ENCODE peak calls at places on chromosomes 2 and 18, in five cellular contexts. One of them, this sample, is unnamed.
A peak's percentile ranks its signal among the peaks of the same experiment; 100 is the strongest.

GRCh38 chr18:47285456-47285855 is 34.0 kb upstream of the SKOR2 start:
- DNase-seq in pancreas: no peak
- DNase-seq in GM23338: no peak
- DNase-seq in cardiac fibroblast: no peak
- DNase-seq in upper lobe of left lung: no peak
- DNase-seq in this sample: no peak

GRCh38 chr18:46320928-46321855 is 217.0 kb downstream of the HAUS1 start:
- DNase-seq in pancreas: no peak
- DNase-seq in GM23338: no peak
- DNase-seq in cardiac fibroblast: peak; percentile 35
- DNase-seq in upper lobe of left lung: no peak
- DNase-seq in this sample: no peak

GRCh38 chr2:8306530-8307351 is 375.1 kb upstream of the ID2 start:
- DNase-seq in pancreas: no peak
- DNase-seq in GM23338: no peak
- DNase-seq in cardiac fibroblast: peak; percentile 14
- DNase-seq in upper lobe of left lung: no peak
- DNase-seq in this sample: no peak

GRCh38 chr2:176270100-176270750 is 983 bp downstream of the MTX2 start:
- DNase-seq in pancreas: no peak
- DNase-seq in GM23338: no peak
- DNase-seq in cardiac fibroblast: no peak
- DNase-seq in upper lobe of left lung: peak; percentile 54
- DNase-seq in this sample: no peak

GRCh38 chr2:14543284-14543683 is 89.2 kb upstream of the LRATD1 start:
- DNase-seq in pancreas: peak; percentile 16
- DNase-seq in GM23338: no peak
- DNase-seq in cardiac fibroblast: no peak
- DNase-seq in upper lobe of left lung: no peak
- DNase-seq in this sample: peak; percentile 49

GRCh38 chr2:61793389-61793836 is 60.4 kb downstream of the FAM161A start:
- DNase-seq in pancreas: peak; percentile 54
- DNase-seq in GM23338: peak; percentile 95
- DNase-seq in cardiac fibroblast: peak; percentile 62
- DNase-seq in upper lobe of left lung: peak; percentile 71
- DNase-seq in this sample: peak; percentile 76

GRCh38 chr2:129233751-129234406 is 745.6 kb upstream of the RAB6C start:
- DNase-seq in pancreas: peak; percentile 10
- DNase-seq in GM23338: peak; percentile 27
- DNase-seq in cardiac fibroblast: peak; percentile 58
- DNase-seq in upper lobe of left lung: no peak
- DNase-seq in this sample: no peak

GRCh38 chr2:172753610-172754009 is 18.0 kb downstream of the RAPGEF4 start:
- DNase-seq in pancreas: no peak
- DNase-seq in GM23338: no peak
- DNase-seq in cardiac fibroblast: no peak
- DNase-seq in upper lobe of left lung: no peak
- DNase-seq in this sample: no peak

GRCh38 chr2:66585616-66586015 is 150.7 kb downstream of the MEIS1 start:
- DNase-seq in pancreas: peak; percentile 68
- DNase-seq in GM23338: no peak
- DNase-seq in cardiac fibroblast: no peak
- DNase-seq in upper lobe of left lung: no peak
- DNase-seq in this sample: no peak

GRCh38 chr2:158923180-158923594 is 45.3 kb upstream of the TANC1 start:
- DNase-seq in pancreas: no peak
- DNase-seq in GM23338: peak; percentile 23
- DNase-seq in cardiac fibroblast: peak; percentile 45
- DNase-seq in upper lobe of left lung: no peak
- DNase-seq in this sample: no peak

GRCh38 chr2:69966496-69966895 is 5.1 kb upstream of the ASPRV1 start:
- DNase-seq in pancreas: no peak
- DNase-seq in GM23338: no peak
- DNase-seq in cardiac fibroblast: peak; percentile 24
- DNase-seq in upper lobe of left lung: no peak
- DNase-seq in this sample: no peak

GRCh38 chr18:53610957-53611356 is 613.5 kb downstream of the MBD2 start:
- DNase-seq in pancreas: no peak
- DNase-seq in GM23338: no peak
- DNase-seq in cardiac fibroblast: no peak
- DNase-seq in upper lobe of left lung: no peak
- DNase-seq in this sample: no peak

GRCh38 chr2:230723363-230723762 is 10.7 kb downstream of the CAB39 start:
- DNase-seq in pancreas: no peak
- DNase-seq in GM23338: no peak
- DNase-seq in cardiac fibroblast: no peak
- DNase-seq in upper lobe of left lung: no peak
- DNase-seq in this sample: no peak

GRCh38 chr18:51108330-51108729 is 78.3 kb downstream of the SMAD4 start:
- DNase-seq in pancreas: no peak
- DNase-seq in GM23338: no peak
- DNase-seq in cardiac fibroblast: no peak
- DNase-seq in upper lobe of left lung: no peak
- DNase-seq in this sample: no peak

GRCh38 chr2:190405995-190406394 is 2.2 kb upstream of the MFSD6 start:
- DNase-seq in pancreas: no peak
- DNase-seq in GM23338: no peak
- DNase-seq in cardiac fibroblast: no peak
- DNase-seq in upper lobe of left lung: no peak
- DNase-seq in this sample: no peak

GRCh38 chr2:187693923-187694322 is 139.7 kb upstream of the TFPI start:
- DNase-seq in pancreas: no peak
- DNase-seq in GM23338: no peak
- DNase-seq in cardiac fibroblast: no peak
- DNase-seq in upper lobe of left lung: no peak
- DNase-seq in this sample: no peak

GRCh38 chr18:23827681-23828080 is 138.4 kb downstream of the LAMA3 start:
- DNase-seq in pancreas: no peak
- DNase-seq in GM23338: no peak
- DNase-seq in cardiac fibroblast: no peak
- DNase-seq in upper lobe of left lung: no peak
- DNase-seq in this sample: no peak

GRCh38 chr2:101723366-101724112 is 26.0 kb downstream of the MAP4K4 start:
- DNase-seq in pancreas: no peak
- DNase-seq in GM23338: no peak
- DNase-seq in cardiac fibroblast: no peak
- DNase-seq in upper lobe of left lung: no peak
- DNase-seq in this sample: no peak

GRCh38 chr2:69208023-69208595 is 178.9 kb downstream of the GFPT1 start:
- DNase-seq in pancreas: no peak
- DNase-seq in GM23338: no peak
- DNase-seq in cardiac fibroblast: no peak
- DNase-seq in upper lobe of left lung: no peak
- DNase-seq in this sample: no peak

GRCh38 chr2:9771481-9772017 is 71.7 kb upstream of the TAF1B start:
- DNase-seq in pancreas: no peak
- DNase-seq in GM23338: peak; percentile 58
- DNase-seq in cardiac fibroblast: peak; percentile 85
- DNase-seq in upper lobe of left lung: peak; percentile 67
- DNase-seq in this sample: no peak

GRCh38 chr2:159879061-159879604 is 81.1 kb upstream of the CD302 start:
- DNase-seq in pancreas: no peak
- DNase-seq in GM23338: no peak
- DNase-seq in cardiac fibroblast: peak; percentile 56
- DNase-seq in upper lobe of left lung: no peak
- DNase-seq in this sample: no peak

GRCh38 chr2:219059725-219060682 is 717 bp downstream of the IHH start:
- DNase-seq in pancreas: no peak
- DNase-seq in GM23338: peak; percentile 54
- DNase-seq in cardiac fibroblast: no peak
- DNase-seq in upper lobe of left lung: peak; percentile 84
- DNase-seq in this sample: peak; percentile 51

GRCh38 chr18:45014047-45014501 is 333.4 kb downstream of the SETBP1 start:
- DNase-seq in pancreas: peak; percentile 26
- DNase-seq in GM23338: peak; percentile 47
- DNase-seq in cardiac fibroblast: peak; percentile 93
- DNase-seq in upper lobe of left lung: no peak
- DNase-seq in this sample: no peak

GRCh38 chr18:46167971-46168370 is 63.8 kb downstream of the HAUS1 start:
- DNase-seq in pancreas: no peak
- DNase-seq in GM23338: peak; percentile 27
- DNase-seq in cardiac fibroblast: no peak
- DNase-seq in upper lobe of left lung: peak; percentile 76
- DNase-seq in this sample: peak; percentile 46

GRCh38 chr2:168426861-168427260 is 29.2 kb upstream of the CERS6 start:
- DNase-seq in pancreas: no peak
- DNase-seq in GM23338: no peak
- DNase-seq in cardiac fibroblast: no peak
- DNase-seq in upper lobe of left lung: no peak
- DNase-seq in this sample: no peak

GRCh38 chr2:127122351-127123027 is 15.5 kb upstream of the BIN1 start:
- DNase-seq in pancreas: no peak
- DNase-seq in GM23338: no peak
- DNase-seq in cardiac fibroblast: no peak
- DNase-seq in upper lobe of left lung: no peak
- DNase-seq in this sample: no peak

GRCh38 chr2:127121341-127121740 is 14.4 kb upstream of the BIN1 start:
- DNase-seq in pancreas: no peak
- DNase-seq in GM23338: no peak
- DNase-seq in cardiac fibroblast: no peak
- DNase-seq in upper lobe of left lung: no peak
- DNase-seq in this sample: no peak

GRCh38 chr2:127125821-127126220 is 18.9 kb upstream of the BIN1 start:
- DNase-seq in pancreas: no peak
- DNase-seq in GM23338: no peak
- DNase-seq in cardiac fibroblast: no peak
- DNase-seq in upper lobe of left lung: no peak
- DNase-seq in this sample: no peak

GRCh38 chr2:127121776-127122176 is 14.8 kb upstream of the BIN1 start:
- DNase-seq in pancreas: no peak
- DNase-seq in GM23338: no peak
- DNase-seq in cardiac fibroblast: peak; percentile 31
- DNase-seq in upper lobe of left lung: no peak
- DNase-seq in this sample: no peak

GRCh38 chr2:127124426-127124825 is 17.5 kb upstream of the BIN1 start:
- DNase-seq in pancreas: no peak
- DNase-seq in GM23338: no peak
- DNase-seq in cardiac fibroblast: no peak
- DNase-seq in upper lobe of left lung: no peak
- DNase-seq in this sample: no peak
- TF ChIP-seq CTCF in pancreas: no peak
- TF ChIP-seq CTCF in GM23338: no peak
- TF ChIP-seq CTCF in cardiac fibroblast: no peak
- TF ChIP-seq CTCF in upper lobe of left lung: no peak
- TF ChIP-seq CTCF in this sample: no peak

GRCh38 chr2:78541451-78542267 is 483.8 kb upstream of the REG3G start:
- DNase-seq in pancreas: no peak
- DNase-seq in GM23338: no peak
- DNase-seq in cardiac fibroblast: no peak
- DNase-seq in upper lobe of left lung: peak; percentile 15
- DNase-seq in this sample: no peak
- H3K4me3 ChIP-seq in pancreas: no peak overlapping the region
- H3K4me3 ChIP-seq in GM23338: no peak overlapping the region
- H3K4me3 ChIP-seq in cardiac fibroblast: no peak overlapping the region
- H3K4me3 ChIP-seq in upper lobe of left lung: no peak overlapping the region
- H3K4me3 ChIP-seq in this sample: no peak overlapping the region

GRCh38 chr2:40213071-40213470 is 238.8 kb downstream of the SLC8A1 start:
- DNase-seq in pancreas: no peak
- DNase-seq in GM23338: peak; percentile 18
- DNase-seq in cardiac fibroblast: peak; percentile 38
- DNase-seq in upper lobe of left lung: no peak
- DNase-seq in this sample: no peak
- TF ChIP-seq CTCF in pancreas: no peak
- TF ChIP-seq CTCF in GM23338: peak; percentile 33
- TF ChIP-seq CTCF in cardiac fibroblast: peak; percentile 53
- TF ChIP-seq CTCF in upper lobe of left lung: no peak
- TF ChIP-seq CTCF in this sample: no peak

GRCh38 chr2:127104881-127105655 is 1.9 kb downstream of the BIN1 start:
- DNase-seq in pancreas: no peak
- DNase-seq in GM23338: no peak
- DNase-seq in cardiac fibroblast: no peak
- DNase-seq in upper lobe of left lung: no peak
- DNase-seq in this sample: no peak

GRCh38 chr2:127104166-127104660 is 2.7 kb downstream of the BIN1 start:
- DNase-seq in pancreas: no peak
- DNase-seq in GM23338: no peak
- DNase-seq in cardiac fibroblast: no peak
- DNase-seq in upper lobe of left lung: no peak
- DNase-seq in this sample: no peak

GRCh38 chr2:127106998-127107621 is at the start of gene BIN1:
- DNase-seq in pancreas: peak; percentile 90
- DNase-seq in GM23338: peak; percentile 90
- DNase-seq in cardiac fibroblast: peak; percentile 95
- DNase-seq in upper lobe of left lung: peak; percentile 98
- DNase-seq in this sample: peak; percentile 89

GRCh38 chr2:127106457-127106997 is 427 bp downstream of the BIN1 start:
- DNase-seq in pancreas: no peak
- DNase-seq in GM23338: peak; percentile 64
- DNase-seq in cardiac fibroblast: no peak
- DNase-seq in upper lobe of left lung: peak; percentile 88
- DNase-seq in this sample: peak; percentile 38

DNA sequence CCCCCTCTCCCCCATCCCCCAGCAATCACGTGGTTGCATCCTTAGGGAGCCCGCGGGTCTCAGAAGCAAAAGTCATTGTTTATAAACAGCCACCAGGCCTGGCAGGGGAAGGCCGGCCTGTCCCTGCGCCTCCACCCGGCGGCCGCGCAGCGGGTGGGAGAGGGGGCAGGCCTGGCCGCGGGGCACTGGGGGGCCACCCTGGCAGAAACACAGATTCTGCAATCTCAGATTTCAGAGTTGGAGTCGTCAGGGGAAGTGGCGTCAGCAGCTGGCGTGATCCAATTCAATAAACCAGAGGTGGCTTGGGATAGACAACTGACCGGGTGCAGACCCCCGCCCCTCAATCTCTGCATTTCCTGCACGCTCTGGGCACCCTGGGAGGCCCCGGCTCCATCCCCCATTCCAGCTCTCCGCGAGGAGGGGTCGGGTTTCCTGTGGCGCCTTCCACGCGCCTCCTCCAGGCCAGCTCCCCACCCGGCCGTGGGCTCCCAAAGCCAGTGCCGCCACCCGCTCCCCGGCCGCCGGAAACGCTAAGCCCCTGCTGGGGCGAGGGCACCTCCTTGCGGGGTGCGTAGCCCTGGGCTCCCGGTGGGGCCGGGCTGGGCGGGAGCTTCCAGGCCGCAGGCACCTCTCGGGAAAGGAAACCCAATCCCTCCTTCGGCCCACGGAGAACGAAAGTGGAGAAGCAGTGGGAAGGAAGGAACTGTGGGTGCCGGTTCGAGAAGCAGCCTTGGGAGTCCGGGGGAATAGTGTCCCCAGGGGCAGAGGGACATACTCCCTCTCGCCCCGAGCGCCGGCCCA is 1.1 kb downstream of the BIN1 start:
- DNase-seq in pancreas: no peak
- DNase-seq in GM23338: peak; percentile 77
- DNase-seq in cardiac fibroblast: peak; percentile 69
- DNase-seq in upper lobe of left lung: peak; percentile 88
- DNase-seq in this sample: no peak
- H3K4me3 ChIP-seq in pancreas: peak overlapping the region; percentile 68
- H3K4me3 ChIP-seq in GM23338: peak overlapping the region; percentile 85
- H3K4me3 ChIP-seq in cardiac fibroblast: peak overlapping the region; percentile 80
- H3K4me3 ChIP-seq in upper lobe of left lung: peak overlapping the region; percentile 83
- H3K4me3 ChIP-seq in this sample: peak overlapping the region; percentile 85

GRCh38 chr18:69411199-69411598 is 10.5 kb downstream of the DOK6 start:
- DNase-seq in pancreas: no peak
- DNase-seq in GM23338: no peak
- DNase-seq in cardiac fibroblast: no peak
- DNase-seq in upper lobe of left lung: no peak
- DNase-seq in this sample: no peak
- TF ChIP-seq CTCF in pancreas: no peak
- TF ChIP-seq CTCF in GM23338: no peak
- TF ChIP-seq CTCF in cardiac fibroblast: no peak
- TF ChIP-seq CTCF in upper lobe of left lung: no peak
- TF ChIP-seq CTCF in this sample: no peak